ENCODE peak calls at places on chromosomes 16 and 17, in nine cellular contexts. One of them, this sample, is unnamed.

GRCh38 chr17:83058478-83059167 is 20.8 kb upstream of the METRNL start:
- DNase-seq in HEK293T: no peak
- DNase-seq in cerebellar nuclear complex: no peak
- DNase-seq in lower leg skin: no peak
- DNase-seq in GM18507: no peak
- DNase-seq in GF-D8: no peak
- DNase-seq in activated naive CD4-positive, alpha-beta T cell treated with Interleukin-2 at 50 U/mL for 16 hours: no peak
- DNase-seq in sigmoid colon: peak; percentile 46
- DNase-seq in T-cell: no peak
- DNase-seq in this sample: no peak

GRCh38 chr17:43169561-43170139 is 1.4 kb upstream of the NBR1 start:
- DNase-seq in HEK293T: peak; percentile 21
- DNase-seq in cerebellar nuclear complex: no peak
- DNase-seq in lower leg skin: peak; percentile 26
- DNase-seq in GM18507: no peak
- DNase-seq in GF-D8: no peak
- DNase-seq in activated naive CD4-positive, alpha-beta T cell treated with Interleukin-2 at 50 U/mL for 16 hours: no peak
- DNase-seq in sigmoid colon: peak; percentile 72
- DNase-seq in T-cell: no peak
- DNase-seq in this sample: no peak

GRCh38 chr16:75254359-75254837 is 3.0 kb upstream of the BCAR1 start:
- DNase-seq in HEK293T: no peak
- DNase-seq in cerebellar nuclear complex: no peak
- DNase-seq in lower leg skin: no peak
- DNase-seq in GM18507: no peak
- DNase-seq in GF-D8: no peak
- DNase-seq in activated naive CD4-positive, alpha-beta T cell treated with Interleukin-2 at 50 U/mL for 16 hours: no peak
- DNase-seq in sigmoid colon: peak; percentile 66
- DNase-seq in T-cell: no peak
- DNase-seq in this sample: no peak

GRCh38 chr17:73802871-73803270 is 158.6 kb upstream of the SDK2 start:
- DNase-seq in HEK293T: no peak
- DNase-seq in cerebellar nuclear complex: no peak
- DNase-seq in lower leg skin: no peak
- DNase-seq in GM18507: no peak
- DNase-seq in GF-D8: no peak
- DNase-seq in activated naive CD4-positive, alpha-beta T cell treated with Interleukin-2 at 50 U/mL for 16 hours: no peak
- DNase-seq in sigmoid colon: no peak
- DNase-seq in T-cell: no peak
- DNase-seq in this sample: no peak

GRCh38 chr17:56528636-56529170 is 64.8 kb upstream of the NOG start:
- DNase-seq in HEK293T: no peak
- DNase-seq in cerebellar nuclear complex: no peak
- DNase-seq in lower leg skin: no peak
- DNase-seq in GM18507: no peak
- DNase-seq in GF-D8: no peak
- DNase-seq in activated naive CD4-positive, alpha-beta T cell treated with Interleukin-2 at 50 U/mL for 16 hours: no peak
- DNase-seq in sigmoid colon: no peak
- DNase-seq in T-cell: no peak
- DNase-seq in this sample: no peak

GRCh38 chr17:49978501-49978900 is 9.5 kb downstream of the DLX4 start:
- DNase-seq in HEK293T: no peak
- DNase-seq in cerebellar nuclear complex: no peak
- DNase-seq in lower leg skin: no peak
- DNase-seq in GM18507: no peak
- DNase-seq in GF-D8: no peak
- DNase-seq in activated naive CD4-positive, alpha-beta T cell treated with Interleukin-2 at 50 U/mL for 16 hours: no peak
- DNase-seq in sigmoid colon: no peak
- DNase-seq in T-cell: no peak
- DNase-seq in this sample: no peak

GRCh38 chr17:7147772-7148171 is 31.4 kb downstream of the ASGR1 start:
- DNase-seq in HEK293T: no peak
- DNase-seq in cerebellar nuclear complex: no peak
- DNase-seq in lower leg skin: no peak
- DNase-seq in GM18507: no peak
- DNase-seq in GF-D8: no peak
- DNase-seq in activated naive CD4-positive, alpha-beta T cell treated with Interleukin-2 at 50 U/mL for 16 hours: no peak
- DNase-seq in sigmoid colon: no peak
- DNase-seq in T-cell: no peak
- DNase-seq in this sample: no peak

GRCh38 chr16:30515275-30515674 is 11.1 kb downstream of the ZNF768 start:
- DNase-seq in HEK293T: no peak
- DNase-seq in cerebellar nuclear complex: no peak
- DNase-seq in lower leg skin: no peak
- DNase-seq in GM18507: no peak
- DNase-seq in GF-D8: no peak
- DNase-seq in activated naive CD4-positive, alpha-beta T cell treated with Interleukin-2 at 50 U/mL for 16 hours: no peak
- DNase-seq in sigmoid colon: no peak
- DNase-seq in T-cell: no peak
- DNase-seq in this sample: no peak

GRCh38 chr16:31081428-31082351 is 7.1 kb downstream of the PRSS53 start:
- DNase-seq in HEK293T: no peak
- DNase-seq in cerebellar nuclear complex: no peak
- DNase-seq in lower leg skin: no peak
- DNase-seq in GM18507: no peak
- DNase-seq in GF-D8: no peak
- DNase-seq in activated naive CD4-positive, alpha-beta T cell treated with Interleukin-2 at 50 U/mL for 16 hours: no peak
- DNase-seq in sigmoid colon: peak; percentile 68
- DNase-seq in T-cell: no peak
- DNase-seq in this sample: no peak

GRCh38 chr16:48862087-48862532 is 252.1 kb upstream of the N4BP1 start:
- DNase-seq in HEK293T: no peak
- DNase-seq in cerebellar nuclear complex: no peak
- DNase-seq in lower leg skin: no peak
- DNase-seq in GM18507: no peak
- DNase-seq in GF-D8: no peak
- DNase-seq in activated naive CD4-positive, alpha-beta T cell treated with Interleukin-2 at 50 U/mL for 16 hours: no peak
- DNase-seq in sigmoid colon: no peak
- DNase-seq in T-cell: no peak
- DNase-seq in this sample: no peak